ENCODE peak calls at places on chromosomes 6 and 20, in five cellular contexts. T is lower lobe of right lung, C is stomach, Z is cardiac fibroblast, W is tibial artery. P is an unnamed sample.

GRCh38 chr20:25238319-25239037 is 9.4 kb upstream of the PYGB start:
- DNase-seq in T (no peak), C (no peak), Z (peak), W (peak), P (no peak)

GRCh38 chr6:3380344-3381232 is 76.3 kb downstream of the SLC22A23 start:
- DNase-seq in T (peak), C (peak), Z (no peak), W (no peak), P (peak)

GRCh38 chr6:5401845-5402738 is 140.8 kb downstream of the FARS2 start:
- DNase-seq in T (no peak), C (no peak), Z (peak), W (no peak), P (no peak)

GRCh38 chr20:51462566-51463276 is 79.8 kb downstream of the NFATC2 start:
- DNase-seq in T (peak), C (no peak), Z (peak), W (peak), P (no peak)

GRCh38 chr6:113936093-113936934 is 34.6 kb downstream of the HDAC2 start:
- DNase-seq in T (no peak), C (no peak), Z (peak), W (no peak), P (peak)

GRCh38 chr6:64415936-64416335 is 780.3 kb downstream of the PHF3 start:
- DNase-seq in T (no peak), C (no peak), Z (peak), W (no peak), P (no peak)

GRCh38 chr6:51817832-51818231 is 269.6 kb downstream of the PKHD1 start:
- DNase-seq in T (no peak), C (no peak), Z (no peak), W (no peak), P (no peak)

GRCh38 chr6:35534396-35535170 is 21.9 kb upstream of the TULP1 start:
- DNase-seq in T (no peak), C (no peak), Z (no peak), W (no peak), P (no peak)

GRCh38 chr6:132763269-132763668 is 5.6 kb upstream of the VNN2 start:
- DNase-seq in T (no peak), C (no peak), Z (no peak), W (no peak), P (no peak)

GRCh38 chr6:43838276-43839036 is 68.4 kb downstream of the VEGFA start:
- DNase-seq in T (peak), C (peak), Z (peak), W (no peak), P (no peak)

GRCh38 chr6:80280258-80281010 is 174.0 kb downstream of the BCKDHB start:
- DNase-seq in T (no peak), C (no peak), Z (peak), W (no peak), P (no peak)

GRCh38 chr6:143149771-143150170 is 89.1 kb downstream of the AIG1 start:
- DNase-seq in T (no peak), C (no peak), Z (peak), W (no peak), P (no peak)

GRCh38 chr6:16129623-16130243 is 847 bp downstream of the MYLIP start:
- DNase-seq in T (peak), C (peak), Z (no peak), W (peak), P (no peak)

GRCh38 chr6:32116674-32117073 is 7.5 kb upstream of the TNXB start:
- DNase-seq in T (no peak), C (no peak), Z (no peak), W (no peak), P (no peak)

GRCh38 chr20:63501818-63502670 is 3.2 kb upstream of the EEF1A2 start:
- DNase-seq in T (no peak), C (no peak), Z (no peak), W (no peak), P (no peak)

GRCh38 chr6:40629463-40629862 is 42.3 kb upstream of the LRFN2 start:
- DNase-seq in T (no peak), C (no peak), Z (no peak), W (no peak), P (no peak)

GRCh38 chr6:158717341-158718328 is 67.8 kb downstream of the SYTL3 start:
- DNase-seq in T (no peak), C (no peak), Z (no peak), W (peak), P (no peak)

GRCh38 chr6:48765352-48765961 is 654.5 kb upstream of the PTCHD4 start:
- DNase-seq in T (no peak), C (peak), Z (peak), W (no peak), P (peak)

GRCh38 chr6:113047932-113048331 is 700.8 kb downstream of the RFPL4B start:
- DNase-seq in T (no peak), C (no peak), Z (no peak), W (no peak), P (no peak)

GRCh38 chr6:144219056-144219685 is 66.0 kb upstream of the UTRN start:
- DNase-seq in T (no peak), C (no peak), Z (peak), W (no peak), P (peak)

GRCh38 chr20:1434571-1435336 is 31.9 kb downstream of the NSFL1C start:
- DNase-seq in T (no peak), C (peak), Z (peak), W (no peak), P (no peak)

GRCh38 chr20:42380287-42380686 is 762.1 kb upstream of the CHD6 start:
- DNase-seq in T (no peak), C (no peak), Z (no peak), W (no peak), P (no peak)

GRCh38 chr6:26454641-26455040 is 3.1 kb upstream of the BTN2A1 start:
- DNase-seq in T (no peak), C (no peak), Z (no peak), W (no peak), P (no peak)

GRCh38 chr6:26455357-26455970 is 2.3 kb upstream of the BTN2A1 start:
- DNase-seq in T (no peak), C (no peak), Z (no peak), W (no peak), P (no peak)

GRCh38 chr6:26457407-26457795 is 354 bp upstream of the BTN2A1 start:
- DNase-seq in T (no peak), C (no peak), Z (no peak), W (peak), P (no peak)

GRCh38 chr6:26459023-26459810 is 1.5 kb downstream of the BTN2A1 start:
- DNase-seq in T (no peak), C (no peak), Z (no peak), W (no peak), P (no peak)

DNA sequence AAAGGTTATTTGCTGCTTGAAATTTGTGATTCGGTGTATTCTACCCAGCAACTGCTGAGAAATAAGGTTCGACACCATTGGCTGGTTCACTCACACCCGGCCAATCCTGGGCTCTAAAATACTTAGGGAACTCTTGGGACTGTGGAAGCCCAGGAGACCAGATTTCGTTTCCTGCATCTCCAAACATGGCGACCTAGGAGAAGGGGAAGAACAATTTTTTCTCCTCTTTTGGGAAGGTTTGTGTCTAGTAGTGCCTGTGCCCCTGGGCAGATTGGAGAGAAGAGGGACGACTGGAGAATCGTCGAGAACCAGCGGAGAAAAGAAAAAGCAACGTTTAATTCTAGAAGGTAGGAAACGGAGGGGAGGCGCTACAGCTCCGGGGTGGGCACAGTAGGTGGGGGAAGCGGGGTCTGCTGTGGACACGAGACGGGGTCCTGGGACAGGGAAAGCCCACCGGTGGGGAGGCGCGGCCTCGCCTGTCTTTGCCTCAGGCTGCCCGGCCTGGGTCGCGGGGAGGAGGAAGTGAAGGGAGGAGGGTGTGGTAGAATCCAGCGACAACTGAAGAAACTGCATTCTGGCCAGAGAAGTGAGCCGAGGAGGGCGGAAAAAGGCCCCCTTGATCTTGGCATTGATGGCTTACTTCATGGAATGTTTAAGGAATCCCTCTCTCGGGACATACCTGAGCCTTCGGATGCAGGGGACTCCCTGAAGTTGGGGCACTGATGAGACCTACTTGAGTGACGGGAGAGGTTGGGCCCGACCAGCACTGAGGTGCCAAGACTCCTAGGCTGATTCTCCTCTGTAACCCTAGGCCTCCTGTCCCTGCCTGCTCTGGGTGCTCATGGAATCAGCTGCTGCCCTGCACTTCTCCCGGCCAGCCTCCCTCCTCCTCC is at the start of gene BTN2A1:
- DNase-seq in T (peak), C (peak), Z (peak), W (peak), P (peak)
- TF ChIP-seq CTCF in T (no peak), C (no peak), Z (no peak), W (no peak), P (peak)

DNA sequence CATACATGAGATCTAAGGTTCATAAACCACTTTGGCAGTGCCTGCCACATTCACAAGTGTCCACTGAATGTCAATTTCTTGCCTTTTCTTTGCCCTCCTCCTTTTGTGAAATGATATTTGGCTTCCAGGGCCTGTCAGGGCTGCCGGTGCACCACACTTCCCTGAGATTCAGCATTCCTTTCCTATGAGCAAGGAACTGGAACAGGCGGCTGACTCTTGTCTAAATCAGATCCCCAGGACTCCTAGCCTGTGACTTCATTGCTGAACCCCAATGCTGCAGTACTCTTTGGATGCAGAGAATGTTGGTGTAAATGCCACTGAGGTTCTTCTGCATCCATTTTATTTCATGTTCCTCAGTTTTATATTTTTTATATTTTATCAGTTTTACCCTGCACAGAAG is 172.2 kb downstream of the ARID1B start:
- DNase-seq in T (no peak), C (no peak), Z (peak), W (no peak), P (no peak)
- H3K4me3 ChIP-seq in T (no peak), C (no peak), Z (no peak), W (no peak), P (no peak)

DNA sequence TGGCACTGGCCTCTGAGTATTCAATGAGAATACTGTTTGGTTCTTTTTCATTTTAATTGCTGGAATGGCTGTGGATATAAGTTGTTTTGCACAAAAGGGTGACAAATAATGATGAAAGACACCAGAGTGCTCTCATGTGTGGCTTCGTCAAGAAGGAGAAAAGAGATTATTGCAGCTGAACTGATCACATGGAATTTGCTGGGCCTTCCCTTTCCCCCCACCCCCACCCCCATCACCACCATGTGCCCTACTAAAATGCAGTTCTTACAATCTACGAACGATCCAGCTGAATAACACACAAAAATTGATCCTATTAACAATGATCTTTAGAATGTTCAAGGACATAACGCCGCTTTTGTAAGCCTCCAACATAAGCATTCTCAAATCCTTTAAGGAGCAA is 195.1 kb upstream of the POU3F2 start:
- DNase-seq in T (no peak), C (no peak), Z (no peak), W (no peak), P (no peak)
- TF ChIP-seq CTCF in T (no peak), C (no peak), Z (no peak), W (no peak), P (no peak)

GRCh38 chr6:157307661-157308060 is 15.7 kb downstream of the TMEM242 start:
- DNase-seq in T (no peak), C (no peak), Z (no peak), W (no peak), P (no peak)

GRCh38 chr6:157302761-157303160 is 20.6 kb downstream of the TMEM242 start:
- DNase-seq in T (no peak), C (no peak), Z (no peak), W (no peak), P (no peak)

GRCh38 chr6:157300436-157300835 is 22.9 kb downstream of the TMEM242 start:
- DNase-seq in T (no peak), C (no peak), Z (no peak), W (no peak), P (no peak)

GRCh38 chr6:157304840-157305675 is 18.3 kb downstream of the TMEM242 start:
- DNase-seq in T (no peak), C (peak), Z (peak), W (no peak), P (no peak)

GRCh38 chr6:157305676-157306653 is 17.4 kb downstream of the TMEM242 start:
- DNase-seq in T (no peak), C (no peak), Z (no peak), W (no peak), P (no peak)
- H3K4me3 ChIP-seq in T (peak), C (no peak), Z (no peak), W (no peak), P (no peak)

DNA sequence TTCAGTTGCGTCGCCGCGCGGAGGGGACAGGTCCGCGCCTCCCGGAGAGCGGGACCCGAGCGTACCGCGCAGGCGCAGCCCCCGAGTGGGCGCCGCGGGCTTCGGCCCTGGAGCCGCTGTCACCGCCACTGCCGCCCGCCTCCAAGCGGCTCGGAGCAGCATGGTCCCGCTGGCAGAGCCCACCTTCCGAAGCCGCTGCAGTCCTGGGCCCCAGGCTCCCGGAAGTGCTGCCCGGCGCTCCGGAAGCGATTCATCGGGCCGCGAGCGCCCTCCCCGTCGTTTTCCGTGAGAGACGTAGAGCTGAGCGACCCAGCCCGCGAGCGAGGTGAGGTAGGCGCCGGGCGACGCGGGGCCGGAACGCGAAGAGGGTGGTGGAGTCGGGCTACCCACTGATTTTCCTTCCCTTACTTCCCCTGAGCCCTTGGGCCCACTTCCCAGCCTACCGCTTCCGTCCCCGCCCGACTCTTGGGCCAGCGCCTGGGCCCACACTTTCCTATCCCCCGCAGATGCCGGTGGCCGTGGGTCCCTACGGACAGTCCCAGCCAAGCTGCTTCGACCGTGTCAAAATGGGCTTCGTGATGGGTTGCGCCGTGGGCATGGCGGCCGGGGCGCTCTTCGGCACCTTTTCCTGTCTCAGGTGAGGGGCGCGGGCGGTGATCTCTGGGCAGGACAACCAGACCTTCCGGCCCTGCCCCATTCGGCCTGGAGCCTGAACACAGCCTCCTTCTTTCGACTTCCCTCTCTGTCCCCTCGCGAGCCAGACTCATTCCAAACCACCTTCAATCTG is at the start of the genes NFS1 and ROMO1:
- DNase-seq in T (peak), C (peak), Z (peak), W (peak), P (peak)
- TF ChIP-seq CTCF in T (peak), C (no peak), Z (no peak), W (peak), P (peak)

GRCh38 chr6:75334266-75335040 is 49.9 kb upstream of the TMEM30A start:
- DNase-seq in T (no peak), C (no peak), Z (peak), W (no peak), P (no peak)
- H3K4me3 ChIP-seq in T (peak), C (no peak), Z (peak), W (no peak), P (no peak)

DNA sequence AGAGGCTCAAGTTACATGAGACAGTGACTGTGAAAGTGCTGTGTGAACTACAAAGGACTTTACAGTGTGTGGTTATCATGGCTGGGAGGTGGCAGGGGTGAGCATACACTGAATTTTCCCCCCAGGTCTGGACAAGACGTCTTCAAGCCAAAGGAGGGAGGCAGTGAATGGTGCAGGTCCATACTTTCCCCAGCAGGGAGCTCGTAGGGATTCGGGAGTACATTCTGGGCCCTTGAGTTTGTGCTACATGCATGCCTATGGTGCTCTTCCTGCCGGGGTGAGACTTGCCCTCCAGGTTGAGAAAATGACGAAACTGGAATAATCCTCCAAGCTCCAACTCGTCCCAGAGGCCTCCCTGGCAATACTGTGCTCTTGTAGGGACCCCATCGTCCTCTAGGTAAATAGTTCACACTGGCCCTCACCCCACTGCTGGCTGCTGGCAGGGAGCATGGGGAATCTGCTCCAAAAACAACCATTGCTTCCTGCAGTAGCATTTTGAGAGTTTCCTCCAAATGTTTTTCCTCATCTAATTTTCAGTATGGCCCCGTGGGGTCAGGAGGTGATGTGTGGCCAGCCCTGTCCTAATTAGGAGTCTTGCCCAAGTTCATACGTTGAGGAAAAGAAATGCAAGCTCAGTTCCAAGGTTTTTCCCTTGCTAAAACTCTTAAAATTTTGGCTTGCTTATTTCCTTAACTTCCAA is 57.6 kb downstream of the ZNF831 start:
- DNase-seq in T (no peak), C (no peak), Z (peak), W (no peak), P (no peak)
- TF ChIP-seq CTCF in T (no peak), C (no peak), Z (no peak), W (no peak), P (no peak)

GRCh38 chr6:13708679-13709261 is 2.9 kb downstream of the RANBP9 start:
- DNase-seq in T (no peak), C (no peak), Z (peak), W (no peak), P (no peak)
- H3K4me3 ChIP-seq in T (peak), C (peak), Z (peak), W (peak), P (peak)

P was measured in LNCaP clone FGC.